ENCODE peak calls at places on chromosomes 1 and 21, in five cellular contexts. U is lower lobe of right lung; G is mesenchymal stem cell; V is CD8-positive, alpha-beta memory T cell; A is pancreas. J is an unnamed sample.
A peak's percentile ranks its signal among the peaks of the same experiment; 100 is the strongest.

GRCh38 chr21:33767236-33767635 is 124.9 kb downstream of the ITSN1 start:
- DNase-seq in A (no peak), U (no peak), G (no peak), V (no peak), J (no peak)

GRCh38 chr1:92754000-92754787 is 30.7 kb downstream of the EVI5 start:
- DNase-seq in G (peak; percentile 69), V (no peak), A (no peak), U (no peak), J (no peak)

GRCh38 chr1:86798608-86799291 is 94.4 kb downstream of the SH3GLB1 start:
- DNase-seq in V (no peak), G (no peak), U (no peak), A (no peak), J (no peak)

GRCh38 chr1:147741075-147741474 is 19.3 kb downstream of the GJA5 start:
- DNase-seq in U (no peak), A (no peak), V (no peak), G (no peak), J (no peak)

GRCh38 chr1:84298336-84298687 is 3.2 kb upstream of the SAMD13 start:
- DNase-seq in V (peak; percentile 17), A (peak; percentile 52), U (peak; percentile 71), G (peak; percentile 38), J (no peak)

GRCh38 chr1:243507001-243507671 is 251.3 kb downstream of the SDCCAG8 start:
- DNase-seq in G (no peak), U (no peak), V (no peak), A (no peak), J (no peak)

GRCh38 chr1:10057305-10057704 is 24.5 kb downstream of the UBE4B start:
- DNase-seq in U (no peak), G (peak; percentile 75), V (no peak), A (peak; percentile 35), J (no peak)

GRCh38 chr1:222552882-222553281 is 5.0 kb upstream of the HHIPL2 start:
- DNase-seq in G (no peak), U (no peak), V (no peak), A (no peak), J (no peak)

GRCh38 chr1:204152310-204153044 is 633 bp upstream of the ETNK2 start:
- DNase-seq in U (peak; percentile 47), A (peak; percentile 28), V (no peak), G (no peak), J (no peak)
- H3K27ac ChIP-seq in U (no peak overlapping the region), A (no peak overlapping the region), V (peak overlapping the region; percentile 9), G (no peak overlapping the region), J (peak overlapping the region; percentile 57)

DNA sequence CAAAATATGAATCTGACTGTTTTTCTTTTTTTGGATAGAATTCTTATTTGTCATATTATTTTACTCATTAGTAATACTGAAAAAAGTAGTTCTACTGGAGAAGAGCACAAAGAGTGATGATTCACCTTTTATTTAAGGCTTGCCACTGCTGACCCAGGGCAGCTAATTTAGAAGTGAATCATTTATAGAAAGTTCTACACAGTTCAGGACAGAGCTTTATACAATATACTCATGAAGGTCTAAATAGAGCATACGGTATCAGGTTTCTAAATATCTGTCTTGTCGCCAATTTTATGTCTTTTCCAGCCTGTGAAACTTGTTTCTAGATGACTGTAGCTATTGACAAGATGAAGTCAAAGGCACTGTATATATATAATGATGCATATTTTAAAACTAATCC is 25.0 kb downstream of the GIPC2 start:
- DNase-seq in A (no peak), V (no peak), G (no peak), U (no peak), J (peak; percentile 84)
- H3K27ac ChIP-seq in A (no peak overlapping the region), V (no peak overlapping the region), G (no peak overlapping the region), U (no peak overlapping the region), J (peak overlapping the region; percentile 54)

GRCh38 chr1:23914921-23915320 is 1.8 kb upstream of the CNR2 start:
- DNase-seq in U (no peak), G (no peak), A (no peak), V (no peak), J (no peak)
- H3K27ac ChIP-seq in U (no peak overlapping the region), G (no peak overlapping the region), A (no peak overlapping the region), V (no peak overlapping the region), J (no peak overlapping the region)

GRCh38 chr1:115647000-115647399 is 5.2 kb downstream of the VANGL1 start:
- DNase-seq in G (no peak), U (no peak), V (no peak), A (no peak), J (no peak)

GRCh38 chr1:115647507-115647906 is 5.7 kb downstream of the VANGL1 start:
- DNase-seq in A (no peak), G (no peak), V (no peak), U (no peak), J (no peak)

GRCh38 chr1:115649964-115650363 is 8.2 kb downstream of the VANGL1 start:
- DNase-seq in U (no peak), A (no peak), V (no peak), G (peak; percentile 25), J (no peak)

GRCh38 chr1:115648717-115649691 is 7.2 kb downstream of the VANGL1 start:
- DNase-seq in V (no peak), U (no peak), G (peak; percentile 24), A (no peak), J (no peak)

GRCh38 chr1:115647919-115648597 is 6.3 kb downstream of the VANGL1 start:
- DNase-seq in G (no peak), A (no peak), V (no peak), U (no peak), J (no peak)
- H3K27ac ChIP-seq in G (no peak overlapping the region), A (no peak overlapping the region), V (no peak overlapping the region), U (no peak overlapping the region), J (no peak overlapping the region)

DNA sequence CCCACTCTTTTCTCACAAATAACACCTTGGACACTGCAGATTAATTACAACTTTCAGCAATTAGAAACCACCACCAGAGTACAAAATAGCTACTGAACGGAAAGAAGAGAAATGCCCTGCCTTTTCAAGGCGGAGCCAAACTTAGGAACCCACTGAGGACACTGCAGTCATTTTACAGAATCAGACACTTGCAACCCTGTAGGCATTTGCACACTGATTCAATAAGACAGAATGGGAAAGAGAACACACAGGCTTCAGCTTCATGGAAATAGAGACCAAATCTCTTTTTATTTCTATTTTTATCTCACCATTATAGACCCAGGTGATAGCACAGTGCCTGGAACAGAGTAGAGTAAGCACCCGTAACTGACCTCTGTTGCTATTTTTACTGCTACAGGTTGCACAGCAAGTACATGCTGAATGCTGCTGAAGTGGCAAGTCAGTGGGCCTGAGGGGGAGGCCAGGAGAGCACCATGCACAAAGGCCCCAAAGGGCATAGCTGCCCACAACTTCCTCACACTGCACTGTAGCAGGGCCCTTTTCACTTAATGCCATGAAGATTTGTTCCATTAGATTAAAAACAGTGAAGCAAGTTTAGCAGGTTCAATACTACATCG is 50.7 kb upstream of the EDARADD start:
- DNase-seq in U (no peak), A (no peak), V (no peak), G (no peak), J (no peak)
- H3K27ac ChIP-seq in U (no peak overlapping the region), A (no peak overlapping the region), V (no peak overlapping the region), G (no peak overlapping the region), J (no peak overlapping the region)

GRCh38 chr1:156491151-156491949 is 9.2 kb downstream of the MEF2D start:
- DNase-seq in G (no peak), V (no peak), U (no peak), A (no peak), J (no peak)

GRCh38 chr1:156489166-156489934 is 11.2 kb downstream of the MEF2D start:
- DNase-seq in U (no peak), V (peak; percentile 45), G (peak; percentile 46), A (no peak), J (no peak)

GRCh38 chr1:156492013-156492590 is 8.5 kb downstream of the MEF2D start:
- DNase-seq in V (no peak), G (no peak), A (no peak), U (no peak), J (no peak)

GRCh38 chr1:156489935-156490293 is 10.7 kb downstream of the MEF2D start:
- DNase-seq in A (no peak), G (no peak), V (no peak), U (no peak), J (no peak)

DNA sequence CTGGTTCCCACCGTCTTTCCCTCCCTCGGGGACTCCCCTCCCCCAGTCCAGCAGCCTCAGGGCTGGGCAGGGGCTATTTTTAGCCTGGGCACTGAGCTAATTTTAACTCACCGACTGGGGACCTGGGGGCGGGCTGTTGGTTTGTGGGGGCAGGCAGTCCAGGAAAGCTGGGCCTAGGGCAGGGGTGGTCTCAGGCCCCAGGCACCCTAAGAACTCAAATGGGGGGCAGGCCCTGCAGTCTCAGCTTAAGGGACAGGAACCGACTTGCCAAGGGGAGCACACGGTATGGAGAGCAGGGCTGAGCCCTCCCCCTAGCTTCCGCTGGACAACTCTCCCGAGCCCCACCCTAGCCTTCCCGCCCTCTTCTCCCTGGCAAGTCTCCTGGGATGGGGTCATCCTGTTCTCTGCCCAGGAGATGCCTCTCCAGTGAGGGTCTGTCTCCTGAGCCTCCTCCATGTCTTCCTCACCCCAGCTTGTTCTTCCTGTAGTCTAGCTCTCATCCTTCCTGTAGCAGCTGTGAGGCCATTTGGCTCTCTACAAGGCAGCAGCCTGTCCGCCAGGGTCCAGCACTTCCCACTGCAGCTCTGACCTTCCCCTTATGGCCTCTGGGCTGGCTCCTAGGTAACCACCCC is 10.1 kb downstream of the MEF2D start:
- DNase-seq in U (no peak), V (no peak), G (peak; percentile 71), A (no peak), J (no peak)
- H3K27ac ChIP-seq in U (peak overlapping the region; percentile 61), V (peak overlapping the region; percentile 69), G (no peak overlapping the region), A (peak overlapping the region; percentile 33), J (no peak overlapping the region)